ENCODE peak calls at places on chromosomes 13 and 19, in ten cellular contexts. F is endodermal cell, D is MM.1S, R is DND-41, U is IMR-90, B is mesendoderm, W is GM12878, O is HepG2, G is fibroblast of lung, H is neuronal stem cell. Y is an unnamed sample.

GRCh38 chr13:99415851-99416331 is 85.4 kb upstream of the TM9SF2 start:
- DNase-seq in W (no peak), R (peak; percentile 30), H (no peak), F (no peak), D (no peak), O (no peak), G (no peak), B (no peak), U (no peak), Y (no peak)

GRCh38 chr19:30371157-30371845 is 883 bp upstream of the ZNF536 start:
- DNase-seq in R (no peak), F (no peak), B (no peak), G (no peak), O (no peak), W (no peak), U (no peak), D (no peak), H (no peak), Y (no peak)

GRCh38 chr19:44808463-44809371 is at the start of gene BCAM:
- DNase-seq in O (peak; percentile 65), G (peak; percentile 70), H (peak; percentile 76), U (peak; percentile 54), F (peak; percentile 90), R (no peak), W (no peak), B (peak; percentile 56), D (no peak), Y (peak; percentile 58)

GRCh38 chr19:16581145-16581970 is 9.1 kb upstream of the SLC35E1 start:
- DNase-seq in O (no peak), G (no peak), F (no peak), R (no peak), D (no peak), B (no peak), U (no peak), W (no peak), H (no peak), Y (no peak)

GRCh38 chr13:44879452-44880058 is 109.7 kb downstream of the NUFIP1 start:
- DNase-seq in D (no peak), B (peak; percentile 67), U (peak; percentile 64), H (no peak), W (peak; percentile 8), F (peak; percentile 58), G (peak; percentile 62), O (no peak), R (no peak), Y (peak; percentile 50)

GRCh38 chr13:23673354-23673753 is 103.1 kb downstream of the TNFRSF19 start:
- DNase-seq in W (no peak), U (peak; percentile 99), R (no peak), G (peak; percentile 99), O (no peak), F (no peak), H (no peak), D (no peak), B (no peak), Y (peak; percentile 82)

GRCh38 chr19:54114340-54114826 is 1.1 kb downstream of the TFPT start:
- DNase-seq in D (no peak), W (no peak), O (no peak), H (no peak), G (peak; percentile 25), R (peak; percentile 85), F (peak; percentile 77), U (peak; percentile 18), B (no peak), Y (peak; percentile 64)

GRCh38 chr13:27259831-27260230 is 8.5 kb downstream of the RPL21 start:
- DNase-seq in D (no peak), F (no peak), G (no peak), B (no peak), O (no peak), H (no peak), R (no peak), U (no peak), W (no peak), Y (no peak)

GRCh38 chr13:33487575-33488243 is 202.2 kb upstream of the STARD13 start:
- DNase-seq in G (peak; percentile 65), O (peak; percentile 10), W (peak; percentile 27), D (peak; percentile 13), U (peak; percentile 65), B (peak; percentile 74), R (no peak), F (peak; percentile 50), H (no peak), Y (peak; percentile 54)

GRCh38 chr19:2446390-2446789 is 10.4 kb downstream of the LMNB2 start:
- DNase-seq in U (no peak), D (peak; percentile 100), H (no peak), R (peak; percentile 92), O (no peak), G (no peak), F (no peak), B (no peak), W (no peak), Y (no peak)

GRCh38 chr13:85261757-85262346 is 537.4 kb downstream of the SLITRK6 start:
- DNase-seq in U (peak; percentile 12), F (no peak), H (no peak), D (peak; percentile 44), G (peak; percentile 39), O (peak; percentile 3), W (no peak), R (no peak), B (no peak), Y (peak; percentile 45)

GRCh38 chr19:1770866-1771576 is 17.7 kb downstream of the ONECUT3 start:
- DNase-seq in U (no peak), F (no peak), O (no peak), R (no peak), H (no peak), W (no peak), G (no peak), B (no peak), D (no peak), Y (no peak)

GRCh38 chr13:112674412-112675383 is 15.1 kb upstream of the ATP11A start:
- DNase-seq in G (no peak), F (peak; percentile 41), W (no peak), U (no peak), R (peak; percentile 5), H (no peak), B (no peak), O (no peak), D (peak; percentile 55), Y (no peak)

GRCh38 chr19:48006762-48007161 is 12.3 kb downstream of the ELSPBP1 start:
- DNase-seq in O (peak; percentile 15), F (peak; percentile 59), G (no peak), B (peak; percentile 50), W (no peak), U (no peak), D (no peak), R (peak; percentile 8), H (no peak), Y (no peak)

GRCh38 chr13:91470084-91470621 is 71.7 kb downstream of the GPC5 start:
- DNase-seq in F (no peak), R (no peak), G (no peak), O (no peak), W (no peak), B (no peak), D (no peak), U (no peak), H (no peak), Y (no peak)

GRCh38 chr13:88196106-88196505 is 524.9 kb downstream of the SLITRK5 start:
- DNase-seq in H (no peak), W (no peak), U (no peak), G (peak; percentile 2), B (peak; percentile 13), O (no peak), D (no peak), R (no peak), F (no peak), Y (no peak)

GRCh38 chr19:13764101-13764807 is at the start of gene MRI1:
- DNase-seq in G (peak; percentile 72), D (peak; percentile 66), B (peak; percentile 56), R (peak; percentile 84), U (peak; percentile 60), F (peak; percentile 83), O (peak; percentile 39), H (peak; percentile 50), W (no peak), Y (peak; percentile 55)

GRCh38 chr13:37492061-37492460 is 106.5 kb downstream of the POSTN start:
- DNase-seq in H (no peak), B (no peak), O (no peak), G (no peak), F (no peak), D (no peak), U (peak; percentile 26), W (no peak), R (no peak), Y (no peak)
- H3K9ac ChIP-seq in H (no peak overlapping the region), B (no peak overlapping the region), O (no peak overlapping the region), G (no peak overlapping the region), F (no peak overlapping the region), D (no peak overlapping the region), U (no peak overlapping the region), W (no peak overlapping the region), R (no peak overlapping the region), Y (no peak overlapping the region)

GRCh38 chr13:109233293-109233692 is 553.1 kb downstream of the IRS2 start:
- DNase-seq in H (no peak), B (no peak), G (no peak), O (no peak), F (no peak), U (peak; percentile 22), W (no peak), D (no peak), R (no peak), Y (no peak)
- H3K36me3 ChIP-seq in H (no peaks in the 10 kb centered on the region), B (no peaks in the 10 kb centered on the region), G (no peaks in the 10 kb centered on the region), O (no peaks in the 10 kb centered on the region), F (no peaks in the 10 kb centered on the region), U (no peaks in the 10 kb centered on the region), W (no peaks in the 10 kb centered on the region), D (no peaks in the 10 kb centered on the region), R (no peaks in the 10 kb centered on the region), Y (no peaks in the 10 kb centered on the region)

GRCh38 chr13:31947105-31947504 is 84.5 kb upstream of the FRY start:
- DNase-seq in G (no peak), F (no peak), W (no peak), D (no peak), H (no peak), R (no peak), B (peak; percentile 39), U (no peak), O (no peak), Y (no peak)
- H3K9ac ChIP-seq in G (no peak overlapping the region), F (no peak overlapping the region), W (no peak overlapping the region), D (no peak overlapping the region), H (no peak overlapping the region), R (no peak overlapping the region), B (no peak overlapping the region), U (peak overlapping the region; percentile 5), O (no peak overlapping the region), Y (no peak overlapping the region)

DNA sequence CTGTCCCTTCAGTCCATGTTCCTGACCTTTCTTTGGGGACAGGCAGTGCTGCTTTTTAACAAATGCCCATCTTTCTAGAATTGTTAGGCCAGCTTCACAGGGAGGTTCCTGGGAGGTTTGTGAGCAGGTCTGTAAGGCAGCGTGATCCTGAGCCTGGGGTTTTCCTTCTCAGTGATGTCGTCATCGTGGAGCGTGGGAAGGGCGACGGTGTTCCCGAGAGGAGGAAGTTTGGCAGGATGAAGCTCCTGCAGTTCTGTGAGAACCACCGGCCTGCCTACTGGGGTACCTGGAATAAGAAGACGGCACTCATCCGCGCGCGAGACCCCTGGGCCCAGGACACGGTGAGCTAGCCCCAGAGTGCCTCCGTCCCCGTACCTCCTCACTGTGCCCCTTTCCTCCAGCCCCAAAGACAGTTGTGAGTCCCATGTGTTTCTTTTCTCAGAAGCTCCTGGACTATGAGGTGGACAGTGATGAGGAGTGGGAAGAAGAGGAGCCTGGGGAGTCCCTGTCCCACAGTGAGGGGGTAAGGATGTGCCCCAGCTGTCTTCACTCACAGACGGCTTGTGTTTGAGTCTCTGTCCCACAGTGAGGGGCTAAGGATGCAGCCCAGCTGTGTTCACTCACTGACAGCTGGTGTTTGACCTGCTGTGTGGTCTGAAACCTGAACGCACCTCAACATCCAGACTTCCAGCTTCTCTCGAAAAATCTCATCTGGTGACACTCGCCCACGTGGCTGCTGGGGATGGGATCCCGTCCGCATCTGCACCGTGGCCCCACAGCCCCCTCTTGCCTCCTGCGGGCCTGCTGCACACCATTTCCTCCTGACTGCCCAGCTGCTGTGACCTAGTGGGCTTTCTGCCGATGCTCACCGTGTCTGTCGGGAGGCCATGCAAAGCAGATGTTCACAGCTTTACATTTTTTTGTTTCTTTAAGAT is 27.1 kb downstream of the CHAF1A start:
- DNase-seq in R (no peak), F (no peak), G (peak; percentile 59), U (peak; percentile 62), O (no peak), W (no peak), B (no peak), H (no peak), D (no peak), Y (no peak)
- H3K36me3 ChIP-seq in R (peaks cover 90% of the 10 kb centered on the region), F (peaks cover 68% of the 10 kb centered on the region), G (peaks cover 18% of the 10 kb centered on the region), U (peaks cover 20% of the 10 kb centered on the region), O (peaks cover 69% of the 10 kb centered on the region), W (peaks cover 16% of the 10 kb centered on the region), B (peaks cover 35% of the 10 kb centered on the region), H (peaks cover 63% of the 10 kb centered on the region), D (peaks cover 27% of the 10 kb centered on the region), Y (peaks cover 4% of the 10 kb centered on the region)

Y was measured in PC-3.